ENCODE peak calls at places on chromosomes 12 and 14, in seven cellular contexts. Y is K562, U is HepG2, O is HCT116, R is SK-N-SH, G is H1, L is GM12878. I is an unnamed sample.

GRCh38 chr14:56603648-56604047 is 24.1 kb downstream of the TMEM260 start:
- DNase-seq in Y (no peak), U (no peak), O (no peak), R (no peak), G (no peak), L (no peak), I (no peak)

GRCh38 chr12:57657744-57658143 is 24.7 kb upstream of the B4GALNT1 start:
- DNase-seq in Y (no peak), U (no peak), O (no peak), R (no peak), G (no peak), L (no peak), I (peak)

GRCh38 chr14:101878222-101879211 is 85.9 kb upstream of the DYNC1H1 start:
- DNase-seq in Y (no peak), U (no peak), O (no peak), R (no peak), G (no peak), L (no peak), I (no peak)

GRCh38 chr14:65456247-65456646 is 43.7 kb downstream of the FUT8 start:
- DNase-seq in Y (no peak), U (no peak), O (no peak), R (no peak), G (no peak), L (no peak), I (no peak)

GRCh38 chr14:73783107-73783727 is 68.4 kb upstream of the PTGR2 start:
- DNase-seq in Y (no peak), U (peak), O (no peak), R (no peak), G (no peak), L (no peak), I (no peak)

GRCh38 chr14:43729149-43729548 is 777.9 kb downstream of the FSCB start:
- DNase-seq in Y (no peak), U (peak), O (no peak), R (no peak), G (no peak), L (no peak), I (peak)

GRCh38 chr12:60101715-60102114 is 505.9 kb downstream of the SLC16A7 start:
- DNase-seq in Y (no peak), U (no peak), O (no peak), R (no peak), G (no peak), L (no peak), I (no peak)

GRCh38 chr14:33229269-33229924 is 290.7 kb downstream of the NPAS3 start:
- DNase-seq in Y (no peak), U (no peak), O (no peak), R (peak), G (no peak), L (no peak), I (no peak)

GRCh38 chr12:124549629-124550028 is 17.8 kb downstream of the NCOR2 start:
- DNase-seq in Y (no peak), U (no peak), O (no peak), R (no peak), G (no peak), L (no peak), I (no peak)

DNA sequence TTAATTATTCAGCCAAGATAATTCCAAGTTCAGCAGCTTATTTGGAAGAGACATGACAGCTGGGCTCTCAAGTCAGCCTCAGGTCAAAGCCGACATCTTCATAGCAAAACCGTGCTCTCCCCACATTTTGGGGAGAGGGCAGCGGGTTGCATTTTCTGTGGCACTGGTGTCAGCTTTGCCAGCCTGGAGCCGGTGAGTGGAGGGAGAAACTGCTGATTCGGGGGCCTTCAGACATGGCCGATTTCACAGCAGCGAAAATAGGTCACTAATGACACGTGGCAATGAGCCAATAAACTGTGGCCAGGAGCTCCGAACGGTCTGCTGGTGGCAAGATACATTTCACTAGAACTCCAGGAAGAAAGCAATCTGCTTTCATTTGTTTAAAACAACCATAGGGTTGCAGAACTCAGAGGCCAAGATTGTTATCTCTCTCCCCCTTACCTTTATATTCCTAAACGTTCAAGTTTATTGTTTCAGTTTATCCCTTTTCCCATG is 173.2 kb downstream of the CAND1 start:
- DNase-seq in Y (no peak), U (no peak), O (no peak), R (peak), G (no peak), L (no peak), I (no peak)
- TF ChIP-seq JUND in Y (no peak), U (no peak), O (no peak), R (no peak), G (no peak), L (no peak), I (no peak)

GRCh38 chr12:40157307-40157706 is 51.4 kb upstream of the SLC2A13 start:
- DNase-seq in Y (no peak), U (no peak), O (no peak), R (no peak), G (no peak), L (no peak), I (no peak)

GRCh38 chr12:40156031-40156764 is 50.3 kb upstream of the SLC2A13 start:
- DNase-seq in Y (no peak), U (no peak), O (no peak), R (no peak), G (no peak), L (no peak), I (no peak)

GRCh38 chr12:40154381-40154780 is 48.5 kb upstream of the SLC2A13 start:
- DNase-seq in Y (no peak), U (no peak), O (no peak), R (no peak), G (no peak), L (no peak), I (no peak)

GRCh38 chr12:40149673-40150260 is 43.9 kb upstream of the SLC2A13 start:
- DNase-seq in Y (no peak), U (no peak), O (no peak), R (no peak), G (no peak), L (no peak), I (no peak)

GRCh38 chr12:40152783-40153383 is 47.0 kb upstream of the SLC2A13 start:
- DNase-seq in Y (peak), U (peak), O (peak), R (peak), G (no peak), L (no peak), I (no peak)
- TF ChIP-seq JUND in Y (no peak), U (no peak), O (no peak), R (no peak), G (no peak), L (no peak), I (no peak)

GRCh38 chr14:68962681-68963080 is 16.4 kb downstream of the ACTN1 start:
- DNase-seq in Y (no peak), U (no peak), O (no peak), R (no peak), G (no peak), L (no peak), I (no peak)
- TF ChIP-seq JUND in Y (no peak), U (no peak), O (no peak), R (no peak), G (no peak), L (no peak), I (no peak)

DNA sequence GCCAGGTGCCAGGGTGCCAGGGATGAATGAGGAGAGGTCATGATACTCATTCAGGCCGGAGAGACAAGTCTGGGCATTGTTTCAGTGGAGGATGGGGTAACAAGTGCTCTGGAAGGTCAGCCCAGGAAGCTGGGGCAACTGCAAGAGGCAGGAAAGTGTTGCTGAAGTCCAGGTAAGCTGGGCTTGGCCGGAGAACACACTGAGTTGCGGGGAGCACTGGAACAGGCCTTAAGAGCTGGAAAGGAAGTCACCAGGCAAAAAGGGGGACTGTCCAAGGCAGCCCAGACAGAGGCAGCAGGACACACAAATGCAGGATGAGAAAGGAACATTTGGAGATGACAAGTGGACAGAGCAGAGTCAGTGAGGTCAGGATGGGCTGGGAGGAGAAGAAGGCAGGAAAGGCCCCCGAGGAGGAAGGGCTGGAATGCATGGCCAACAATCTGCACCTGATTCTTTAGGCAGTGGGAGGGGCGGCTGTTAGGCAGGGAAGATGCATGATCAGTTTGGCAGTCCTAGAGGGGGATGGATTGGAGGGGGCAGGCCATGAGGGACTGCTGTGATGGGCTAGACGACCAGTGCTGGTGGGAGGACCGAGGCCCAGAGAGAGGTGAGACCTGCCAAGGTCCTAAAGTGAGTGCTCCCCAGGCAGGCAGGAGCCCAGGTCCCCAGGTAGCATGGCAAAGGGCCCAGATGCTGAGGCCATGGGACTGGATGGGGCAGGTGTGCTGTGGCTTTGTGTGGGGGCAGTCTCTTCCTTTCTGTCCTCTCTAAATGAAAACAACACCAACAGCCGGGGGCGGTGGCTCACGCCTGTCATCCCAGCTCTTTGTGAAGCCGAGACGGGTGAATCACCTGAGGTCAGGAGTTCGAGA is 17.2 kb upstream of the HHIPL1 start:
- DNase-seq in Y (no peak), U (no peak), O (no peak), R (no peak), G (no peak), L (no peak), I (no peak)
- TF ChIP-seq JUND in Y (no peak), U (no peak), O (no peak), R (no peak), G (no peak), L (no peak), I (no peak)

DNA sequence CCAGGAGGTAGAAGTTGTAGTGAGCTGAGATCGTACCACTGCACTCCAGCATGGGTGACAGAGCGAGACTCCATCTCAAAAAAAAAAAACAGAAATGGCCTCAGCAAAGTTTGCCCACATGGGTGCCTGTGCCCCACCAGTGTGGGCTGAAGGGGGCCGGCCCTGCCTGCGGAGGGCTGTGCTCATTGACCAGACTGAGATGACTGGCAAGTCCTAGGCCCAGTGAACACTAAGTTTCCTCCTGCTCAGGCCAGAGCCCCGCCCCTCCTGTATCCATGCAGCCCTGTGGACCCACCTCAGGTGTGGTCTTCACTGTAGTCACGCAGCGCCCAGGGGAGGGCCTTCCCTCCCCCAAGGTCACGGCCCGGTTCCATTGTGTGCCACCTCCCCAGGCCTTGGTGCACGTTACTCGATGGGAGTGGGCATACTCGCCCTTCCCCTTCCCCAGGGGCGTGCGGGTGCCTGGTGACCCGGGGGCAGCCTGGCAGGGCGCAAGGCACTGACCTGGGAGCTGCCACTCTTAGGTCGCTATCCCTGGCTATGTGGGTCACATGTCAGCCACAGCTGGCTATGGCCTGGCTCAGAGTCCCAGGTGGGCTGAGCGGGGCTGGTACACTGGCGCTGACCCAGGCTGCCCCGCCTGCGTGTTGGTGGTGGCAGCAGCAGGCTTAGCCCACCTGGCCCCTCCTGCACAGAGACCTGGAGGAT is 16.1 kb downstream of the INF2 start:
- DNase-seq in Y (no peak), U (no peak), O (no peak), R (no peak), G (no peak), L (no peak), I (no peak)
- TF ChIP-seq JUND in Y (no peak), U (no peak), O (no peak), R (no peak), G (no peak), L (no peak), I (no peak)

GRCh38 chr14:96246535-96246839 is 9.5 kb upstream of the BDKRB1 start:
- DNase-seq in Y (no peak), U (no peak), O (no peak), R (no peak), G (no peak), L (no peak), I (no peak)

GRCh38 chr14:96247031-96247430 is 9.0 kb upstream of the BDKRB1 start:
- DNase-seq in Y (no peak), U (no peak), O (no peak), R (no peak), G (no peak), L (no peak), I (no peak)

GRCh38 chr14:96251656-96252155 is 4.3 kb upstream of the BDKRB1 start:
- DNase-seq in Y (no peak), U (no peak), O (no peak), R (no peak), G (no peak), L (no peak), I (no peak)

GRCh38 chr14:96250545-96250944 is 5.5 kb upstream of the BDKRB1 start:
- DNase-seq in Y (no peak), U (no peak), O (no peak), R (no peak), G (no peak), L (no peak), I (no peak)

GRCh38 chr14:96249016-96249415 is 7.0 kb upstream of the BDKRB1 start:
- DNase-seq in Y (no peak), U (no peak), O (no peak), R (no peak), G (no peak), L (no peak), I (no peak)
- TF ChIP-seq JUND in Y (peak), U (no peak), O (no peak), R (peak), G (no peak), L (no peak), I (no peak)

GRCh38 chr14:24115451-24116110 is 832 bp upstream of the NRL start:
- DNase-seq in Y (no peak), U (no peak), O (no peak), R (no peak), G (no peak), L (no peak), I (no peak)

GRCh38 chr14:24117179-24117578 is 2.4 kb upstream of the NRL start:
- DNase-seq in Y (no peak), U (no peak), O (no peak), R (no peak), G (no peak), L (no peak), I (no peak)

GRCh38 chr14:24113801-24114535 is 609 bp upstream of the DCAF11 start:
- DNase-seq in Y (peak), U (peak), O (peak), R (peak), G (peak), L (peak), I (peak)

GRCh38 chr14:24114536-24115450 is at the start of the genes DCAF11 and NRL:
- DNase-seq in Y (peak), U (peak), O (peak), R (peak), G (peak), L (peak), I (peak)

DNA sequence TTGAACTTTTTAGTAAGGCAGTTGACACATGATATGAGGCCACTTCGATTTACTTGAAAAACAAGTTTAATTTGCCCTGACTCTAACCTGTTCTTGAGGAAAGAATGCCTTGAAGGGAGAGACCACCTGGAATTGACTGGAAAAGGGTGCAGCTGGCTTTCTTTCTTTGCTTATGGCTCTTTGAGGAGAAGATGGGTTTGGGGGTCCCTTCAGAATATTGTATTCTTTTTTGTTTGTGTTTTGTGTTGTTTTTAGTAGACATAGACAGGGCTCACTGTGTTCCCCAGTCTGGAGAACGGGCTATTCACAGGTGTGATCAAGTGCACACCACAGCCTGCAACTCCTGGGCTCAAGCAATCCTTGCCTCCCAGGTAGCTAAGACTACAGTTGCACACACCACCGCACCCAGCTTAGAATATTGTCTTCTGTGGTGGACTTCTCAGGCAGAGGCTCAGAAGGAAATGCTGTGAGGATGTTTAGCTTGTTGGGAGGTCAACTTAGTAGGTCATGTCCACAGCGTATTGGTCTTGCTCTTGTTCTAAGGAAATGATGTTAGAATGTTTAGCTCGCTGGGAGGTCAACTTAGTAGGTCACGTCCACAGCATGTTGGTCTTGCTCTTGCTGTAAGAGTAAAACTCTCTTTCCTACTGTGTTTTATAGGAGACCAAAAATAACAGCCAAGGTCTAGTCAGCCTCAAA is 1.5 kb upstream of the NRL start:
- DNase-seq in Y (no peak), U (no peak), O (no peak), R (no peak), G (no peak), L (no peak), I (no peak)
- TF ChIP-seq JUND in Y (no peak), U (no peak), O (no peak), R (no peak), G (no peak), L (no peak), I (no peak)

DNA sequence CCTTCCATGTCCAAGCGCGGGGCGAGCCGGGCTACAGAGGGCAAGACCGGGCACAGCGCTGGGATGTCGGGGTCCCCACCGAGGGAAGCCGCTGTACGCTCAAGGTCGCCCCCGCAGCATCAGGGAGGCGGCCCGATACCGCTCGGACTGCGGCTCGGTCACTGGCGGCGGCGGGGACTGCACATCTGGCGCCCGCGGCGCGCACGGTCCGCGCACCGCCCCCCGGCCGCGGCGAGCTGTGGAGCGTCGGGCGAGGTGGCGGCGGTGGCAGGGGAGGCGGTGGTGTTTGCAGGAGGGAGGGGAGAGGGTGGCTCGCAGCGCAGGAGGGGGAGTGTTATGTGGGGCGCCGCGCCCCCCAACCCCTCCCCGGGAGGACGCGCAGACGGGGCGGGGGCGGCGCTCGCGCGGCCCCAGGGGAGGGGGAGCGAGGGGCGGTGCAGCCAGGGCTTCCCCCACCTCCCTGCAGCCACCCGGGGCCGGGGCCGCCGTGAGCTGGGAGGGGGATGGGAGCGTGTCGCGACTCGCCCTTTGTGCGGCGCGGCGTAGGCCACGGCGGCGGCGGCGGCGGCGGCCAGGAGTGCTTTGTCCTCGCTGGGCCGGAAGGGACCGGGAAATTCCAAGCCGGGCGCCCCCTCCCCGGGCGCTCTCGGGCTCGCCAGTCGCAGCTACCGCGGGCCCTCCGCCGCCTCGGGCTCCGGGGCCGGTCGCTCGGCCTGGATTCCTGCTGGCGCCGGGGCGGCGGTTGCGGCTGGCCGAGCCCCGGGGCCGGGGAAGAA is at the start of gene NUAK1:
- DNase-seq in Y (no peak), U (no peak), O (no peak), R (peak), G (no peak), L (no peak), I (peak)
- TF ChIP-seq JUND in Y (no peak), U (no peak), O (no peak), R (no peak), G (no peak), L (no peak), I (no peak)

GRCh38 chr12:26226629-26227375 is 31.4 kb downstream of the SSPN start:
- DNase-seq in Y (no peak), U (no peak), O (no peak), R (peak), G (peak), L (no peak), I (no peak)
- TF ChIP-seq JUND in Y (no peak), U (no peak), O (no peak), R (no peak), G (no peak), L (no peak), I (no peak)

I was measured in T47D.